ENCODE peak calls at places on chromosomes 4 and X, in ten cellular contexts. A is T-helper 2 cell; T is fibroblast of lung; P is NCI-H82; B is CD14-positive monocyte; Y is amniotic stem cell; K is LoVo; V is stimulated activated CD8-positive, alpha-beta memory T cell treated with anti-CD3 and anti-CD28 coated beads, Interleukin-12 subunit alpha, Interleukin-12 subunit beta, amount 100 ng/mL, for 4 hours; L is effector memory CD4-positive, alpha-beta T cell; E is AG08396. R is an unnamed sample.

GRCh38 chrX:70044541-70045245 is 5.0 kb downstream of the AWAT2 start:
- DNase-seq in K (no peak), V (no peak), L (no peak), A (no peak), E (no peak), P (no peak), B (no peak), Y (no peak), T (peak), R (no peak)

GRCh38 chr4:112882286-112882685 is 167.2 kb upstream of the ANK2 start:
- DNase-seq in L (no peak), P (no peak), K (no peak), T (no peak), Y (no peak), B (no peak), A (no peak), E (no peak), V (no peak), R (no peak)

GRCh38 chr4:168942985-168943384 is 67.1 kb downstream of the CBR4 start:
- DNase-seq in A (no peak), K (no peak), L (no peak), Y (no peak), T (no peak), V (no peak), B (no peak), E (no peak), P (peak), R (no peak)

GRCh38 chr4:148962539-148963290 is 520.5 kb upstream of the NR3C2 start:
- DNase-seq in E (no peak), L (no peak), B (no peak), P (no peak), Y (peak), A (no peak), T (peak), K (no peak), V (no peak), R (no peak)

GRCh38 chr4:145061325-145061920 is 36.6 kb downstream of the ANAPC10 start:
- DNase-seq in V (no peak), E (peak), B (no peak), T (peak), A (no peak), K (peak), P (peak), L (no peak), Y (peak), R (peak)

GRCh38 chrX:84907324-84907946 is 96.2 kb upstream of the APOOL start:
- DNase-seq in B (no peak), P (peak), A (no peak), Y (peak), E (no peak), T (peak), L (no peak), K (no peak), V (no peak), R (peak)

GRCh38 chr4:128981377-128981776 is 112.0 kb downstream of the SCLT1 start:
- DNase-seq in V (no peak), B (no peak), L (no peak), E (no peak), T (no peak), A (no peak), P (no peak), K (no peak), Y (no peak), R (no peak)

GRCh38 chr4:26069218-26069617 is 155.2 kb downstream of the SMIM20 start:
- DNase-seq in L (no peak), A (no peak), V (no peak), E (no peak), K (no peak), P (peak), Y (no peak), T (peak), B (no peak), R (peak)

GRCh38 chr4:90293320-90293719 is 166.1 kb downstream of the CCSER1 start:
- DNase-seq in P (no peak), K (no peak), B (no peak), T (peak), Y (no peak), E (no peak), L (no peak), A (no peak), V (no peak), R (no peak)

GRCh38 chr4:105343523-105343931 is 130.3 kb downstream of the PPA2 start:
- DNase-seq in T (peak), Y (no peak), B (no peak), P (no peak), E (no peak), K (no peak), L (no peak), A (no peak), V (no peak), R (peak)

GRCh38 chrX:150270622-150271021 is 92.5 kb upstream of the MAMLD1 start:
- DNase-seq in V (no peak), E (no peak), P (no peak), A (no peak), T (no peak), L (no peak), K (no peak), B (no peak), Y (no peak), R (no peak)

GRCh38 chr4:9870165-9870564 is 88.7 kb downstream of the DRD5 start:
- DNase-seq in K (no peak), L (no peak), E (no peak), B (no peak), T (no peak), P (no peak), Y (no peak), V (no peak), A (no peak), R (no peak)

GRCh38 chrX:110401142-110401541 is 42.5 kb downstream of the RTL9 start:
- DNase-seq in K (no peak), L (no peak), T (no peak), B (no peak), V (no peak), E (no peak), Y (no peak), P (no peak), A (no peak), R (no peak)

GRCh38 chr4:156672924-156673323 is 298.7 kb downstream of the PDGFC start:
- DNase-seq in Y (no peak), V (no peak), P (no peak), A (no peak), K (no peak), T (no peak), L (no peak), B (no peak), E (no peak), R (no peak)

GRCh38 chr4:10124167-10124930 is 7.8 kb upstream of the WDR1 start:
- DNase-seq in T (no peak), Y (no peak), L (no peak), A (no peak), B (no peak), V (no peak), P (no peak), E (no peak), K (no peak), R (no peak)

GRCh38 chrX:15947648-15948317 is 93.2 kb upstream of the AP1S2 start:
- DNase-seq in T (peak), B (no peak), A (no peak), P (no peak), Y (no peak), E (peak), L (no peak), K (peak), V (no peak), R (peak)

GRCh38 chrX:71650333-71650969 is 16.9 kb upstream of the LOC101059915 start:
- DNase-seq in K (no peak), B (no peak), E (no peak), Y (no peak), T (no peak), P (peak), L (no peak), A (no peak), V (no peak), R (no peak)

GRCh38 chrX:126165721-126166401 is at the start of gene DCAF12L2:
- DNase-seq in V (no peak), K (no peak), E (no peak), B (no peak), Y (no peak), L (no peak), T (no peak), P (peak), A (no peak), R (peak)

GRCh38 chr4:141486375-141486997 is 149.9 kb upstream of the IL15 start:
- DNase-seq in V (no peak), E (peak), A (no peak), P (no peak), T (peak), Y (peak), K (no peak), B (no peak), L (no peak), R (no peak)

GRCh38 chr4:123555500-123556273 is 159.1 kb downstream of the SPRY1 start:
- DNase-seq in Y (no peak), K (peak), P (no peak), V (no peak), E (peak), A (no peak), L (no peak), B (no peak), T (peak), R (peak)

GRCh38 chrX:68708503-68709290 is 61.2 kb downstream of the STARD8 start:
- DNase-seq in A (no peak), P (peak), E (no peak), V (no peak), K (no peak), B (no peak), T (no peak), L (no peak), Y (no peak), R (no peak)

GRCh38 chr4:41776466-41776865 is 27.9 kb upstream of the PHOX2B start:
- DNase-seq in E (no peak), K (no peak), A (no peak), L (no peak), T (no peak), Y (no peak), V (no peak), B (no peak), P (no peak), R (no peak)

GRCh38 chr4:97582890-97583289 is 560.4 kb downstream of the STPG2 start:
- DNase-seq in A (no peak), K (no peak), E (no peak), L (no peak), V (no peak), B (no peak), T (no peak), P (no peak), Y (no peak), R (no peak)

GRCh38 chr4:17448689-17449088 is 63.2 kb downstream of the QDPR start:
- DNase-seq in P (no peak), B (no peak), K (no peak), L (no peak), E (peak), Y (peak), A (no peak), T (peak), V (no peak), R (peak)

GRCh38 chrX:154378059-154378798 is 866 bp upstream of the EMD start:
- DNase-seq in T (peak), E (no peak), Y (no peak), K (no peak), P (no peak), L (peak), V (no peak), B (no peak), A (no peak), R (no peak)

GRCh38 chr4:69518102-69518501 is 22.4 kb upstream of the UGT2B4 start:
- DNase-seq in P (no peak), K (no peak), V (no peak), B (no peak), E (no peak), A (no peak), L (no peak), Y (no peak), T (no peak), R (no peak)

GRCh38 chr4:81492596-81492995 is 20.9 kb upstream of the RASGEF1B start:
- DNase-seq in T (no peak), Y (no peak), V (no peak), P (no peak), L (no peak), B (no peak), K (no peak), A (no peak), E (no peak), R (no peak)

GRCh38 chr4:96352051-96352517 is 512.2 kb downstream of the PDHA2 start:
- DNase-seq in L (no peak), B (no peak), T (peak), P (peak), Y (no peak), E (no peak), K (no peak), A (no peak), V (no peak), R (peak)

GRCh38 chrX:22689290-22689689 is 310.5 kb upstream of the DDX53 start:
- DNase-seq in T (no peak), Y (no peak), K (no peak), P (no peak), V (no peak), L (no peak), B (no peak), A (no peak), E (no peak), R (no peak)

GRCh38 chrX:97158270-97158669 is 274.6 kb downstream of the RPA4 start:
- DNase-seq in K (no peak), E (no peak), V (no peak), T (no peak), Y (no peak), P (no peak), A (no peak), B (no peak), L (no peak), R (no peak)

GRCh38 chr4:186400676-186401075 is 134.7 kb downstream of the F11 start:
- DNase-seq in L (no peak), V (no peak), B (no peak), A (no peak), T (no peak), E (no peak), K (no peak), Y (no peak), P (no peak), R (no peak)

GRCh38 chr4:186227221-186227620 is at the start of gene KLKB1:
- DNase-seq in V (no peak), A (no peak), T (peak), L (no peak), Y (no peak), B (no peak), E (no peak), K (no peak), P (no peak), R (peak)